ENCODE peak calls at places on chromosome 12, in ten cellular contexts. L is NCI-H1092 treated with DMSO at 0.1 percent for 48 hours, W is occipital lobe, U is lower lobe of right lung, D is progenitor cell of endocrine pancreas, B is left ventricle myocardium superior, S is stomach, J is NCI-H1417, R is astrocyte of the spinal cord, E is IMR-90. I is an unnamed sample.

GRCh38 chr12:106113042-106113441 is 25.7 kb downstream of the NUAK1 start:
- DNase-seq in L (no peak), B (no peak), D (no peak), R (peak), J (no peak), U (no peak), E (peak), S (no peak), W (no peak), I (no peak)

GRCh38 chr12:68100241-68100640 is 59.3 kb downstream of the IFNG start:
- DNase-seq in U (no peak), S (no peak), D (no peak), R (no peak), B (no peak), L (no peak), E (no peak), W (no peak), J (no peak), I (peak)

GRCh38 chr12:12872139-12872933 is 19.0 kb upstream of the GPRC5A start:
- DNase-seq in D (peak), R (peak), U (peak), S (peak), L (no peak), W (no peak), B (no peak), J (no peak), E (peak), I (peak)

GRCh38 chr12:65232490-65233077 is 45.9 kb upstream of the MSRB3 start:
- DNase-seq in S (no peak), W (no peak), L (no peak), D (no peak), U (no peak), J (peak), B (no peak), R (peak), E (peak), I (no peak)

GRCh38 chr12:73158341-73158740 is 886.2 kb downstream of the TRHDE start:
- DNase-seq in S (no peak), U (no peak), B (no peak), R (no peak), E (no peak), J (no peak), W (no peak), D (no peak), L (no peak), I (no peak)

GRCh38 chr12:48973531-48973930 is 2.0 kb upstream of the WNT10B start:
- DNase-seq in R (no peak), D (no peak), L (no peak), J (no peak), U (peak), B (peak), E (no peak), S (no peak), W (no peak), I (no peak)

GRCh38 chr12:51922762-51923505 is 15.6 kb downstream of the ACVRL1 start:
- DNase-seq in B (peak), W (no peak), S (peak), D (no peak), R (peak), J (no peak), L (no peak), E (peak), U (peak), I (peak)

GRCh38 chr12:92295523-92295922 is 149.9 kb upstream of the BTG1 start:
- DNase-seq in R (no peak), S (no peak), J (no peak), B (no peak), L (no peak), E (peak), U (no peak), W (no peak), D (no peak), I (no peak)

GRCh38 chr12:15982471-15982870 is 71.3 kb downstream of the DERA start:
- DNase-seq in L (peak), E (peak), W (no peak), R (peak), S (no peak), J (no peak), B (no peak), U (no peak), D (no peak), I (peak)

GRCh38 chr12:114995891-114996290 is 311.9 kb upstream of the TBX3 start:
- DNase-seq in L (no peak), U (no peak), E (peak), W (no peak), R (peak), J (no peak), B (no peak), D (no peak), S (no peak), I (no peak)

GRCh38 chr12:104643093-104643646 is 186.4 kb downstream of the CHST11 start:
- DNase-seq in E (no peak), D (no peak), L (no peak), R (no peak), B (no peak), U (no peak), J (no peak), W (no peak), S (no peak), I (no peak)

GRCh38 chr12:12941450-12942350 is 10.3 kb downstream of the GPRC5D start:
- DNase-seq in U (no peak), B (no peak), J (no peak), S (no peak), R (no peak), D (no peak), L (no peak), E (no peak), W (no peak), I (no peak)

GRCh38 chr12:31510034-31510433 is 80.9 kb downstream of the DENND5B start:
- DNase-seq in B (no peak), L (no peak), R (no peak), J (no peak), W (no peak), S (no peak), U (no peak), D (no peak), E (peak), I (no peak)

GRCh38 chr12:6603095-6603567 is 4.0 kb downstream of the CHD4 start:
- DNase-seq in W (peak), R (peak), U (no peak), L (no peak), E (peak), J (peak), B (peak), D (no peak), S (no peak), I (peak)

GRCh38 chr12:75995691-75996090 is 35.9 kb downstream of the PHLDA1 start:
- DNase-seq in U (no peak), J (no peak), B (no peak), L (no peak), S (no peak), E (peak), R (no peak), W (no peak), D (no peak), I (no peak)

GRCh38 chr12:12546314-12546772 is 16.3 kb downstream of the DUSP16 start:
- DNase-seq in D (no peak), S (no peak), B (no peak), U (no peak), L (peak), J (peak), W (no peak), E (peak), R (no peak), I (peak)

GRCh38 chr12:12724421-12725085 is 7.4 kb downstream of the CDKN1B start:
- DNase-seq in R (peak), J (no peak), D (no peak), L (peak), B (no peak), W (no peak), E (no peak), U (no peak), S (no peak), I (no peak)